ENCODE peak calls at places on chromosomes 5 and 9, in four cellular contexts. U is PC-3, X is MM.1S, C is SK-N-SH. J is an unnamed sample.

GRCh38 chr9:69385474-69386091 is 60.6 kb downstream of the ENTREP1 start:
- DNase-seq in U (no peak), X (peak; percentile 85), C (no peak), J (no peak)

GRCh38 chr9:83403864-83404263 is 134.3 kb downstream of the FRMD3 start:
- DNase-seq in U (no peak), X (no peak), C (no peak), J (peak; percentile 27)

GRCh38 chr9:134318481-134318891 is 7.8 kb upstream of the RXRA start:
- DNase-seq in U (no peak), X (no peak), C (no peak), J (peak; percentile 65)

GRCh38 chr9:106613250-106613737 is 249.7 kb upstream of the ZNF462 start:
- DNase-seq in U (no peak), X (no peak), C (no peak), J (no peak)

GRCh38 chr5:90965110-90965676 is 406.6 kb downstream of the ADGRV1 start:
- DNase-seq in U (no peak), X (no peak), C (no peak), J (no peak)

GRCh38 chr9:113886933-113887332 is 10.8 kb downstream of the ZNF618 start:
- DNase-seq in U (no peak), X (no peak), C (no peak), J (peak; percentile 45)

GRCh38 chr5:154273028-154273617 is 82.6 kb downstream of the GALNT10 start:
- DNase-seq in U (no peak), X (peak; percentile 97), C (no peak), J (no peak)

GRCh38 chr5:172714491-172715420 is 56.2 kb downstream of the DUSP1 start:
- DNase-seq in U (peak; percentile 78), X (peak; percentile 18), C (peak; percentile 81), J (peak; percentile 78)

GRCh38 chr9:130089141-130089540 is 35.4 kb downstream of the GPR107 start:
- DNase-seq in U (no peak), X (no peak), C (no peak), J (no peak)

GRCh38 chr9:130095872-130096271 is 42.2 kb downstream of the GPR107 start:
- DNase-seq in U (no peak), X (no peak), C (no peak), J (no peak)

GRCh38 chr9:130088056-130088455 is 34.4 kb downstream of the GPR107 start:
- DNase-seq in U (no peak), X (no peak), C (no peak), J (no peak)

GRCh38 chr9:130090915-130091314 is 37.2 kb downstream of the GPR107 start:
- DNase-seq in U (no peak), X (no peak), C (no peak), J (no peak)
- TF ChIP-seq EZH2phosphoT487 in U (no peak), X (no peak), C (no peak), J (no peak)

DNA sequence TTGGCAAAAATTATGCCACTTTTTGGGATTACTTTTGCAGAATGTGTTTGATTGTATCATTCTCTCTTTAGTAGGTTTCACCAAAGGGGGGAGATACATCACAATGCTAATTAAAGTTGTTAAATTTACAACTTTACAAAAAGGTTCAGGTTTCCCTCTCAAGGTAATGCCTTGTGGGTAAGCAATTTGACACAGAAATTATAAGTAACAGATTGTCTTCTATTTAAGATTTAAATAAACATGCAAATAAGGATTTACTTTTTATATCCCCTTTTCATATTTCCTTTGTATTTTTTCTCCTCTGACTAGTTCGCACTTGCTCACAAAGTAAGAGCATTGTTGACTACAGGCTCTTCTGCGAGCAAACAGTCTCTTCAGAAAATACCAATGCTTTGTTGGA is 85.1 kb downstream of the NDUFS4 start:
- DNase-seq in U (no peak), X (no peak), C (no peak), J (no peak)
- H3K9ac ChIP-seq in U (no peak overlapping the region), X (no peak overlapping the region), C (no peak overlapping the region), J (no peak overlapping the region)

DNA sequence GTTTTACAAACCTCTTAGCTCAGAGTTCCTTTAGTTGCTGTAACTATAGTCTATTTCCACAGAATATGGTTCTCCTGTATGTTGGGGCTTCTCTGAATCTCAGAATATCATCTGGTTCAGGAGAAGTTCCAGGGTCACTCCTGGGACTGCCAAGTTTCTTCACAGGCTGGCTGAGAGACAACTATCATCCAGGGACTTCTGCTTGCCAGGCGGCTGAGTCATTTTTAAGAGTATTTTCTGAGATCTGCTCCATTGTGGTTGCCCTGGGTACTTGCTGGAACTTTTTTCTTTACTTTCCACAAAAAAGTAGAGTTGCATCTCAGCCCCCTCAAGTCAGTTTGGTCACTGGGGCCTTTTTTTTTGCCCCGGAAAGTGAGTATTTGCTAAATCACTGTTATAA is 566.5 kb downstream of the LRRC70 start:
- DNase-seq in U (no peak), X (no peak), C (no peak), J (peak; percentile 17)
- TF ChIP-seq EZH2phosphoT487 in U (no peak), X (no peak), C (no peak), J (no peak)

GRCh38 chr9:87280421-87280820 is 217.2 kb upstream of the DAPK1 start:
- DNase-seq in U (no peak), X (no peak), C (no peak), J (no peak)

GRCh38 chr9:87276851-87277251 is 220.8 kb upstream of the DAPK1 start:
- DNase-seq in U (no peak), X (peak; percentile 51), C (no peak), J (peak; percentile 58)

GRCh38 chr9:87277346-87277745 is 220.3 kb upstream of the DAPK1 start:
- DNase-seq in U (no peak), X (no peak), C (no peak), J (no peak)

GRCh38 chr9:87276327-87276841 is 221.3 kb upstream of the DAPK1 start:
- DNase-seq in U (no peak), X (no peak), C (no peak), J (peak; percentile 90)

DNA sequence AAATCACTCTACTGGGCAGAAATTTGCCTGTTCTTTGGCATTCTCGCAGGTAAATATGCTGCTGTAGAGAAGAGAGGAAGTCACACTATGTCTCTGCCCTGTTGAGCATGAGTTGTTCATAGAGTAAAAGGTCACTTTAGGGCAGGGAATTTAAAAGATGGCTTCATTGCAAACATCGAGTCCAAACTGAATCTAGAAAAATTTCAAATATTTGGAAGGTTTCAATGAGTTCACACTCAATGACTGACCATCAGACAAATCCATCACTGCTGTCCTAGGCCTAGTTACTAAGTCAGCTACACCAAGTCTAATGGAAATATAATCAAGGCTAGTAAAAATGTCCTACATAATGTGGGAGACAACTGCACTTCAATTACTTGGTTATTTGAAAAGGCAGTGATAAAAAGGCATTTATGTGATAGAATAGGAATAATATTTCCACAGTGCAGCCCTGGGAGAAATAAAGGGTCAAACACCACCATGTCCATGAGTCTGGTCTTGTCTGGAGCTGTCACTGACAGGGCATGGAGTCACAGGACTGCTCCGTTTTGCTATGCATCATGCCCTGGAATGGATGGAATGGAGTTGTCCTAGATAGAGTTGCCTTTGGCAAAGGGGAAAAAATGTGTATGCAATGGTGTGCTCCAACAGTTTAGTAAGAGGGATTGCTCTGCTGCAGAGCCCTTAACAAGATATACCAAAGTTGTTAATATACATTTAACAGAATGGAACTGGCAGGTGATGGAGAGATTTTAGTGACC is 218.5 kb upstream of the DAPK1 start:
- DNase-seq in U (no peak), X (no peak), C (no peak), J (peak; percentile 70)
- H3K9ac ChIP-seq in U (no peak overlapping the region), X (no peak overlapping the region), C (no peak overlapping the region), J (no peak overlapping the region)

GRCh38 chr9:26262431-26262830 is 584.2 kb upstream of the TUSC1 start:
- DNase-seq in U (peak; percentile 35), X (no peak), C (no peak), J (peak; percentile 19)

GRCh38 chr9:26261503-26262330 is 583.5 kb upstream of the TUSC1 start:
- DNase-seq in U (peak; percentile 86), X (no peak), C (no peak), J (peak; percentile 71)

GRCh38 chr9:26263451-26263850 is 585.2 kb upstream of the TUSC1 start:
- DNase-seq in U (no peak), X (peak; percentile 24), C (no peak), J (no peak)

GRCh38 chr9:26266111-26266791 is 588.0 kb upstream of the TUSC1 start:
- DNase-seq in U (peak; percentile 40), X (no peak), C (no peak), J (peak; percentile 12)

GRCh38 chr9:26264709-26265601 is 586.7 kb upstream of the TUSC1 start:
- DNase-seq in U (peak; percentile 93), X (no peak), C (no peak), J (peak; percentile 94)
- TF ChIP-seq EZH2phosphoT487 in U (no peak), X (no peak), C (no peak), J (no peak)

GRCh38 chr9:82117528-82117927 is 129.0 kb downstream of the SPATA31D1 start:
- DNase-seq in U (no peak), X (no peak), C (no peak), J (no peak)
- H3K9ac ChIP-seq in U (no peak overlapping the region), X (no peak overlapping the region), C (no peak overlapping the region), J (no peak overlapping the region)

DNA sequence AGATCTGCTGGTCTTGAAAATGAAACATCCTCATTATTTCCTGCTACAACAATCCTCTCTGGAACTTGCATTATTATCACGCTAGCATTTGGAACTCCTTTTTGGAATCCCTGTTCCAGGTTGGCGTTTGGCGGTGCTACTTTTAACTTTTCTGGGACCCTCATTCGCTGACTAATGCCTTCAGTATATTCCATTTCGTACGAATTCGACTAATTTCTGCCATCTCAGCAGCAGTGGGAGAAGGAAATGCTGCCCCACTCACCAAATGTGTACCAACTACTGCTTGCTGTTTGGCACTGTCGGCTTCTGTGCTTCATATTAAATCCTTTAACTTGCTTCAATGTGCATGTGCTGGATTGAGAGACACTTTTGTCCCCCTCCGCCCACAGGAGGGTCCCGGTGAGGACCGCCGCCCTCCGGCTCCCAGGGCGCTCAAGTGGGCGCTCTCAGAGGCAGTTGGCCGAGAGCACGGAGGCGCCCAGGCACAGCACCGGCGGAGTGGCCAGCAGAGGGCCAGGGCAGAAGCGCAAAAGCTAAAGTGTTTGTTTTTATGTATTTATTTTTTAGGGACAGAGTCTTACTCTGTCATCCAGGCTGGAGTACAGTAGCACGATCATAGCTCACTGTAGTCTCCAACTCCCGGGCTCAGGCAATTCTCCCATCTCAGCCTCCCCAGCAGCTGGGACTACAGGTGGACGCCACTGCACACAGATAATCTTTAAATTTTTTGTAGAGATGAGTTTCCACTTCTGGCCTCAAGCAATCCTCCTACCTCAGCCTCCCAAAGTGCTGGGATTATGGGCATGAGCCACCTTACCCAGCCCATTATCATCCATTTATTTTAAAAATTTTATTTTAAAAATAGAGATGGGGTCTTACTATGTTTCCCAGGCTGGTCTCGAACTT is 11.9 kb downstream of the PDE6A start:
- DNase-seq in U (peak; percentile 80), X (no peak), C (peak; percentile 60), J (peak; percentile 74)
- TF ChIP-seq EZH2phosphoT487 in U (no peak), X (no peak), C (no peak), J (no peak)

GRCh38 chr5:137252513-137252912 is 246.6 kb downstream of the SPOCK1 start:
- DNase-seq in U (no peak), X (no peak), C (no peak), J (peak; percentile 63)

GRCh38 chr5:137250421-137250820 is 248.7 kb downstream of the SPOCK1 start:
- DNase-seq in U (no peak), X (no peak), C (no peak), J (no peak)

GRCh38 chr5:137254695-137255094 is 244.4 kb downstream of the SPOCK1 start:
- DNase-seq in U (no peak), X (no peak), C (peak; percentile 23), J (no peak)

GRCh38 chr5:137248476-137248970 is 250.6 kb downstream of the SPOCK1 start:
- DNase-seq in U (no peak), X (no peak), C (no peak), J (peak; percentile 33)

GRCh38 chr5:137254153-137254552 is 245.0 kb downstream of the SPOCK1 start:
- DNase-seq in U (no peak), X (no peak), C (no peak), J (peak; percentile 82)
- H3K9ac ChIP-seq in U (no peak overlapping the region), X (no peak overlapping the region), C (no peak overlapping the region), J (peak overlapping the region; percentile 26)